ENCODE peak calls at places on chromosomes 11 and 22, in nine cellular contexts. G, A, U, H, B, N, F, D and M are unnamed samples.

GRCh38 chr11:9716275-9717039 is 52.6 kb downstream of the SWAP70 start:
- DNase-seq in U (no peak), H (no peak), F (no peak), B (peak), A (no peak), D (no peak), N (peak), G (no peak), M (no peak)

GRCh38 chr11:88179966-88180629 is 4.9 kb upstream of the RAB38 start:
- DNase-seq in H (no peak), F (no peak), B (no peak), U (no peak), G (no peak), A (no peak), D (no peak), N (no peak), M (no peak)

GRCh38 chr11:8766993-8767374 is 84.4 kb downstream of the RPL27A start:
- DNase-seq in G (no peak), N (peak), D (no peak), B (no peak), F (peak), A (no peak), U (no peak), H (no peak), M (no peak)

GRCh38 chr22:37412445-37413250 is 14.6 kb downstream of the ELFN2 start:
- DNase-seq in A (no peak), U (no peak), D (no peak), B (no peak), H (no peak), F (no peak), G (no peak), N (no peak), M (no peak)

GRCh38 chr11:111737877-111738205 is 28.3 kb downstream of the PPP2R1B start:
- DNase-seq in G (no peak), N (no peak), F (no peak), H (no peak), U (no peak), B (no peak), A (no peak), D (no peak), M (no peak)

GRCh38 chr11:43686207-43686606 is 5.7 kb downstream of the HSD17B12 start:
- DNase-seq in F (no peak), D (no peak), G (no peak), A (no peak), H (no peak), N (no peak), U (no peak), B (no peak), M (no peak)

GRCh38 chr11:117685566-117685965 is 111.5 kb downstream of the DSCAML1 start:
- DNase-seq in B (no peak), H (no peak), N (no peak), G (no peak), D (no peak), F (no peak), U (no peak), A (no peak), M (no peak)

GRCh38 chr11:57763568-57763967 is 2.0 kb downstream of the CTNND1 start:
- DNase-seq in B (peak), F (no peak), H (no peak), A (no peak), U (no peak), G (no peak), D (peak), N (peak), M (no peak)

GRCh38 chr11:45193695-45194094 is 47.3 kb downstream of the PRDM11 start:
- DNase-seq in F (peak), N (no peak), A (no peak), H (no peak), G (no peak), D (no peak), B (no peak), U (no peak), M (no peak)

GRCh38 chr11:75655619-75656018 is 13.2 kb downstream of the MAP6 start:
- DNase-seq in G (no peak), A (no peak), D (no peak), B (no peak), U (no peak), H (no peak), F (no peak), N (no peak), M (no peak)

GRCh38 chr22:48739348-48740085 is 1088.2 kb downstream of the BRD1 start:
- DNase-seq in A (no peak), U (peak), G (no peak), D (no peak), H (no peak), F (peak), N (no peak), B (no peak), M (no peak)